ENCODE peak calls at places on chromosomes 13 and 19, in five cellular contexts. One of them, this sample, is unnamed.
A peak's percentile ranks its signal among the peaks of the same experiment; 100 is the strongest.

GRCh38 chr19:15452111-15453047 is 2.6 kb upstream of the WIZ start:
- ATAC-seq in lower lobe of right lung: peak; percentile 79
- ATAC-seq in HepG2: peak; percentile 64
- ATAC-seq in lung: peak; percentile 64
- ATAC-seq in Panc1: peak; percentile 36
- ATAC-seq in this sample: peak; percentile 76

GRCh38 chr19:49419173-49419572 is 4.1 kb downstream of the PTH2 start:
- ATAC-seq in lower lobe of right lung: no peak
- ATAC-seq in HepG2: no peak
- ATAC-seq in lung: no peak
- ATAC-seq in Panc1: no peak
- ATAC-seq in this sample: no peak

GRCh38 chr19:51256053-51256682 is 5.3 kb downstream of the SIGLECL1 start:
- ATAC-seq in lower lobe of right lung: no peak
- ATAC-seq in HepG2: no peak
- ATAC-seq in lung: no peak
- ATAC-seq in Panc1: no peak
- ATAC-seq in this sample: no peak

GRCh38 chr19:45528149-45528743 is 21.0 kb downstream of the VASP start:
- ATAC-seq in lower lobe of right lung: peak; percentile 6
- ATAC-seq in HepG2: no peak
- ATAC-seq in lung: no peak
- ATAC-seq in Panc1: peak; percentile 33
- ATAC-seq in this sample: no peak

GRCh38 chr13:48586591-48587103 is 53.8 kb upstream of the RCBTB2 start:
- ATAC-seq in lower lobe of right lung: no peak
- ATAC-seq in HepG2: no peak
- ATAC-seq in lung: peak; percentile 21
- ATAC-seq in Panc1: no peak
- ATAC-seq in this sample: peak; percentile 44

GRCh38 chr13:39641645-39642044 is 13.8 kb upstream of the COG6 start:
- ATAC-seq in lower lobe of right lung: no peak
- ATAC-seq in HepG2: no peak
- ATAC-seq in lung: no peak
- ATAC-seq in Panc1: no peak
- ATAC-seq in this sample: no peak

GRCh38 chr19:46391296-46392251 is 21.8 kb downstream of the CCDC8 start:
- ATAC-seq in lower lobe of right lung: no peak
- ATAC-seq in HepG2: no peak
- ATAC-seq in lung: no peak
- ATAC-seq in Panc1: no peak
- ATAC-seq in this sample: no peak

GRCh38 chr19:45340899-45341453 is 426 bp downstream of the KLC3 start:
- ATAC-seq in lower lobe of right lung: peak; percentile 53
- ATAC-seq in HepG2: no peak
- ATAC-seq in lung: no peak
- ATAC-seq in Panc1: no peak
- ATAC-seq in this sample: no peak

GRCh38 chr13:92804346-92804745 is 422.3 kb upstream of the GPC6 start:
- ATAC-seq in lower lobe of right lung: no peak
- ATAC-seq in HepG2: no peak
- ATAC-seq in lung: no peak
- ATAC-seq in Panc1: no peak
- ATAC-seq in this sample: no peak

GRCh38 chr19:17244618-17245534 is 843 bp downstream of the NR2F6 start:
- ATAC-seq in lower lobe of right lung: peak; percentile 6
- ATAC-seq in HepG2: no peak
- ATAC-seq in lung: no peak
- ATAC-seq in Panc1: peak; percentile 0
- ATAC-seq in this sample: peak; percentile 9

GRCh38 chr19:42081584-42082258 is 5.8 kb downstream of the ZNF574 start:
- ATAC-seq in lower lobe of right lung: no peak
- ATAC-seq in HepG2: peak; percentile 86
- ATAC-seq in lung: no peak
- ATAC-seq in Panc1: peak; percentile 79
- ATAC-seq in this sample: no peak

GRCh38 chr13:18954254-18954653 is 227.4 kb downstream of the TUBA3C start:
- ATAC-seq in lower lobe of right lung: no peak
- ATAC-seq in HepG2: no peak
- ATAC-seq in lung: no peak
- ATAC-seq in Panc1: no peak
- ATAC-seq in this sample: no peak

GRCh38 chr19:46785980-46786235 is 2.5 kb downstream of the SLC1A5 start:
- ATAC-seq in lower lobe of right lung: no peak
- ATAC-seq in HepG2: no peak
- ATAC-seq in lung: no peak
- ATAC-seq in Panc1: no peak
- ATAC-seq in this sample: no peak

GRCh38 chr13:73335226-73335625 is 276.4 kb downstream of the KLF5 start:
- ATAC-seq in lower lobe of right lung: no peak
- ATAC-seq in HepG2: no peak
- ATAC-seq in lung: no peak
- ATAC-seq in Panc1: no peak
- ATAC-seq in this sample: no peak
- H3K27ac ChIP-seq in lower lobe of right lung: no peak overlapping the region
- H3K27ac ChIP-seq in HepG2: no peak overlapping the region
- H3K27ac ChIP-seq in lung: no peak overlapping the region
- H3K27ac ChIP-seq in Panc1: no peak overlapping the region
- H3K27ac ChIP-seq in this sample: no peak overlapping the region

DNA sequence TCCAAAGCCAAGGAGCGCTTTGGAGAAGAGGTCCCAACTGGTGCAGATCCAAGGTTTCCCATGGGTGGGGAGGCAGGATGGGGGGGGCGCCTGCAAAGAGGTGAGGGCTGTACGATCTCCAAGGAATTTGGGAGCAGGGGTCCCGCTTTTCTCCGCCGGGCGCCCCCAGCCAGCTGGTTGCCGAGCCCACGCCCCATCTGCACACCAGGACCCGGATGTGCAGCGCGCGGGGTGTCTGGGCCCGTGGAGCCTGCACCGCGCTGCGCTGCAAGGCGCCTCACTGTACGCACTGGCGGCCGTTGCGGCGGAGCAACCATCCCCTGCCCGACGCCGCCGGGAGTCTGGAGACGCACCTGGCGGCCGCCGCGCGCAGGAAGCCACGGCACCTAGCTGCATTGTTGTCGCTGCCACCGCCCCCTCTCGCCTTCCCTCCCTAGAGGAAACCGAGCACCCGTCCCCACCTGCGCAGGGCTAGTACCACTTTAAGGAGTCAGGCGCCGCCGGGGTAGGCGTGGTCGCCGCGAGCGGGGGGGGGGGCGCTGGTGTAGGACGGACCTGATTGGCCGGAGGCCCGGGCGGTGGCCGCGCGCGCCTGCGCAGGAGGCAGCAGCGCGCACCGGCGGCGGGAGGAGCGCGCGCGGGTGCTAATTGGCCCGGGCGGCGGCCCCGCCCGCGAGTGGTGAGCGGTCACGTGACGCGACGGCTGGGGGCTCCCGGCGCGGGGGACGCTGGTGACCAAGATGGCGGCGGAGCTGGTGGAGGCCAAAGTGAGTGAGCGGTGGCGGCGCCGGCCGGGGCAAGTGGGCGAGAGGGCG is at the start of gene PIAS4:
- ATAC-seq in lower lobe of right lung: peak; percentile 98
- ATAC-seq in HepG2: peak; percentile 91
- ATAC-seq in lung: peak; percentile 94
- ATAC-seq in Panc1: peak; percentile 97
- ATAC-seq in this sample: peak; percentile 97
- TF ChIP-seq CTCF in lower lobe of right lung: no peak
- TF ChIP-seq CTCF in HepG2: peak; percentile 35
- TF ChIP-seq CTCF in lung: no peak
- TF ChIP-seq CTCF in Panc1: no peak
- TF ChIP-seq CTCF in this sample: peak; percentile 35

GRCh38 chr19:7600721-7601120 is 5.1 kb downstream of the CAMSAP3 start:
- ATAC-seq in lower lobe of right lung: no peak
- ATAC-seq in HepG2: no peak
- ATAC-seq in lung: no peak
- ATAC-seq in Panc1: no peak
- ATAC-seq in this sample: no peak

GRCh38 chr19:7598180-7598579 is 2.5 kb downstream of the CAMSAP3 start:
- ATAC-seq in lower lobe of right lung: no peak
- ATAC-seq in HepG2: no peak
- ATAC-seq in lung: no peak
- ATAC-seq in Panc1: no peak
- ATAC-seq in this sample: no peak

GRCh38 chr19:7597689-7598088 is 2.0 kb downstream of the CAMSAP3 start:
- ATAC-seq in lower lobe of right lung: no peak
- ATAC-seq in HepG2: peak; percentile 28
- ATAC-seq in lung: no peak
- ATAC-seq in Panc1: no peak
- ATAC-seq in this sample: no peak

GRCh38 chr19:7596191-7596937 is 701 bp downstream of the CAMSAP3 start:
- ATAC-seq in lower lobe of right lung: peak; percentile 5
- ATAC-seq in HepG2: peak; percentile 17
- ATAC-seq in lung: no peak
- ATAC-seq in Panc1: no peak
- ATAC-seq in this sample: no peak

DNA sequence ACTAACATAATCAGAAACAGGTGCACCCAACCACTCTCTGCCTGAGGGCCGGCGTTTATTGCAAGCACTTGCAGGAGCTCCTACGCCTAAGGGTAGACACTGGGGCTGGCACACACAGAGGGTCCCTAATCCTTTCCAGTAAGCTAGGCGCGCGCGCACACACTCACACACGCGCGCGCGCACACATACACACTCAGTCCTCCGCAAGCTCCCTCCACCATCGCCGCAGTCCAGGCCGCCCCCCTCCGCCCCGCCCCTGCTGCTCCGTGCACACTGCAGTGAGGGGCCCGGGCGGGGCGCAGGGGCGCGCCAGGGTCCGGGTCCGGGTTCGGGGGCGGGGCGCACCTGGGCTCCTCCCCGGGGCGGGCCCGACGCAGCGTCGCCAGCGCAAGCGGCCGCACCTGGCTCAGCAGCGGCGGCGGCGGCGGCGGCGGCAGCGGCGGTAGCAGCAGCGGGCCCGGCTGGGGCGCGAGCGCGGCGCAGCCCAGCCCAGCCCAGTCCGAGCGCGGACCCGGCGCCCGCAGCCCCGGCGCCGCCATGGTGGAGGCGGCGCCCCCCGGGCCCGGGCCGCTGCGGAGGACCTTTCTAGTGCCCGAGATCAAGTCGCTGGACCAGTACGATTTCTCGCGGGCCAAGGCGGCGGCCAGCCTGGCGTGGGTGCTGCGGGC is at the start of gene CAMSAP3:
- ATAC-seq in lower lobe of right lung: peak; percentile 92
- ATAC-seq in HepG2: peak; percentile 84
- ATAC-seq in lung: peak; percentile 83
- ATAC-seq in Panc1: peak; percentile 91
- ATAC-seq in this sample: peak; percentile 19
- H3K27ac ChIP-seq in lower lobe of right lung: peak within 1 kb of the TSS; percentile 56
- H3K27ac ChIP-seq in HepG2: peak within 1 kb of the TSS; percentile 74
- H3K27ac ChIP-seq in lung: peak within 1 kb of the TSS; percentile 46
- H3K27ac ChIP-seq in Panc1: no peak within 1 kb of the TSS
- H3K27ac ChIP-seq in this sample: no peak within 1 kb of the TSS

DNA sequence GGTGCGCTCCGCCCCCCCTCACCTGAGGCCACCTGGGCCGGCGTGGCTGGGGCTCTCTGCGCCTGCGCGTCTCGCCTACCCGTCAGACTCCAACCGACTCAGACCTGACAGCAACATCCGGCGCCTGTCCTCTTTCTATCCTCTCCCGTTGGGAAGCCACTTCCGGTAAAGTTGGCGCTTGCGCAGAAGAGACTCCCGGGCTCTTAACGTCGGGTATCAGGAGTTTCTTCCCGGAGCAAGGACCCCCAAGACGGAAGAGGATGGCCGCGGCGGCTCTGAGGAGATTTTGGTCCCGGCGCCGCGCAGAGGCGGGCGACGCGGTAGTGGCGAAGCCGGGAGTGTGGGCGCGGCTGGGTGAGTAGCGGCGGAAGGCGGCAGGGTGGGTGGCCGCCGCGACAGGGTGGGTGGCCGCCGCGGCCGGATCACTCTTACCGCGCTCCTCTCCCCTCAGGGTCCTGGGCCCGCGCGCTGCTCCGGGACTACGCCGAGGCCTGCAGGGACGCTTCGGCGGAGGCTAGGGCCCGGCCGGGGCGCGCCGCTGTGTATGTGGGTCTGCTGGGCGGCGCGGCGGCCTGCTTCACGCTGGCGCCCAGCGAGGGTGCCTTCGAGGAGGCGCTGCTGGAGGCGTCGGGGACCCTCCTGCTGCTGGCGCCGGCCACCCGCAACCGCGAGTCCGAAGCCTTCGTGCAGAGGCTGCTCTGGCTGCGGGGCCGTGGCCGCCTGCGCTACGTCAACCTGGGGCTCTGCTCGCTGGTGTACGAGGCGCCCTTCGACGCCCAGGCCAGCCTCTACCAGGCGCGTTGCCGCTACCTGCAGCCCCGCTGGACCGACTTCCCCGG is at the start of the genes TIMM29 and YIPF2:
- ATAC-seq in lower lobe of right lung: peak; percentile 96
- ATAC-seq in HepG2: peak; percentile 87
- ATAC-seq in lung: peak; percentile 90
- ATAC-seq in Panc1: peak; percentile 94
- ATAC-seq in this sample: peak; percentile 98
- TF ChIP-seq CTCF in lower lobe of right lung: no peak
- TF ChIP-seq CTCF in HepG2: no peak
- TF ChIP-seq CTCF in lung: no peak
- TF ChIP-seq CTCF in Panc1: no peak
- TF ChIP-seq CTCF in this sample: peak; percentile 7

GRCh38 chr19:28632357-28633076 is 580.4 kb downstream of the UQCRFS1 start:
- ATAC-seq in lower lobe of right lung: no peak
- ATAC-seq in HepG2: no peak
- ATAC-seq in lung: no peak
- ATAC-seq in Panc1: no peak
- ATAC-seq in this sample: no peak
- H3K27ac ChIP-seq in lower lobe of right lung: no peak overlapping the region
- H3K27ac ChIP-seq in HepG2: no peak overlapping the region
- H3K27ac ChIP-seq in lung: no peak overlapping the region
- H3K27ac ChIP-seq in Panc1: no peak overlapping the region
- H3K27ac ChIP-seq in this sample: no peak overlapping the region

DNA sequence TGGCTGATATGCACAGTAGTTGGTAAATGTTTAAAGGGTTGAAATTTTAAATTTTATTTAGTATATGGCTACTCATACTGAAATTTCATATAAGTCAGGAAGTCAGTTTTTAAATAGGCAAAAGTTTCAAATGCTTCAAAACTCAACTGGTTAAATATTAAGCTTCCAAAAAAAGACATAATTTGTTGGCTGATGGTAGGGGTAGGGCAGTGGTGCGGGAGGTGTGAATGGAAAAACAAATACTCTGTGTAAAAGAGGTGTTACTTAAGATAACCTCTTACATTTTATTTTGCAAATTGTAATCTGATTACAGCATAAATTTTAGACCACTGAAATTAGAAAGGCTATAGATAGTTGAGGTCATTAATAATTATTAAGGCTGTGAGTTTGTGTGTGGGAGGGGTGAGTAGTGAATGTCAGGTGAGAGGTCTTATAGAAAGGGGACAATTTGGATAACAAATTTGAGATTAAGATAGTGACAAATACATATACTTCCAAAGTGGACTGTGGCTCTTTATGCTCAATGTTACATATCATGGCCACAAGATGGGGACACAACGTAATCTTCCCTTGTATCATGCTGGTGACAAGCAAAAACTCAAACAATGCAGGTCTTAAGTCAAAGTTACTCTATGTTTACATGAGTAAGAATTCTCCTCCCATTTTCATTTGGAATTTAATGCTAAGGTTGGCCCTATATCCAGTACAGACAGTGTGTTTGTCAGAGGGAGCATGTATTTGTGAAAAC is 36.6 kb upstream of the OXGR1 start:
- ATAC-seq in lower lobe of right lung: no peak
- ATAC-seq in HepG2: peak; percentile 63
- ATAC-seq in lung: no peak
- ATAC-seq in Panc1: peak; percentile 74
- ATAC-seq in this sample: no peak
- TF ChIP-seq CTCF in lower lobe of right lung: no peak
- TF ChIP-seq CTCF in HepG2: peak; percentile 51
- TF ChIP-seq CTCF in lung: no peak
- TF ChIP-seq CTCF in Panc1: peak; percentile 54
- TF ChIP-seq CTCF in this sample: no peak

GRCh38 chr19:1163283-1163933 is 10.7 kb downstream of the SBNO2 start:
- ATAC-seq in lower lobe of right lung: peak; percentile 55
- ATAC-seq in HepG2: no peak
- ATAC-seq in lung: no peak
- ATAC-seq in Panc1: no peak
- ATAC-seq in this sample: peak; percentile 31
- H3K27ac ChIP-seq in lower lobe of right lung: peak overlapping the region; percentile 49
- H3K27ac ChIP-seq in HepG2: no peak overlapping the region
- H3K27ac ChIP-seq in lung: peak overlapping the region; percentile 23
- H3K27ac ChIP-seq in Panc1: peak overlapping the region; percentile 82
- H3K27ac ChIP-seq in this sample: no peak overlapping the region

This sample was measured in gastroesophageal sphincter.